ENCODE peak calls at places on chromosomes 1 and 21, in five cellular contexts. P, K, T, V and J are unnamed samples.

GRCh38 chr21:41497008-41497407 is 10.9 kb downstream of the TMPRSS2 start:
- DNase-seq in P (no peak), K (no peak), T (no peak), V (no peak), J (no peak)

GRCh38 chr1:231684333-231685244 is 58.0 kb downstream of the DISC1 start:
- DNase-seq in P (no peak), K (no peak), T (no peak), V (no peak), J (no peak)

GRCh38 chr1:55078470-55078869 is 39.1 kb downstream of the PCSK9 start:
- DNase-seq in P (no peak), K (no peak), T (no peak), V (no peak), J (no peak)

GRCh38 chr1:16076003-16076870 is 2.8 kb upstream of the FAM131C start:
- DNase-seq in P (no peak), K (no peak), T (no peak), V (no peak), J (no peak)

GRCh38 chr1:4175566-4176405 is 275.7 kb upstream of the C1orf174 start:
- DNase-seq in P (no peak), K (no peak), T (no peak), V (no peak), J (no peak)

GRCh38 chr1:84870591-84870990 is 22.4 kb downstream of the LPAR3 start:
- DNase-seq in P (no peak), K (no peak), T (no peak), V (no peak), J (no peak)

GRCh38 chr1:229757226-229757625 is 131.2 kb downstream of the URB2 start:
- DNase-seq in P (no peak), K (no peak), T (no peak), V (no peak), J (no peak)

GRCh38 chr1:67540025-67540732 is 110.0 kb upstream of the SERBP1 start:
- DNase-seq in P (no peak), K (no peak), T (no peak), V (no peak), J (no peak)

GRCh38 chr1:215824245-215824644 is 257.1 kb downstream of the KCTD3 start:
- DNase-seq in P (no peak), K (no peak), T (no peak), V (no peak), J (no peak)

GRCh38 chr1:15345711-15346355 is 63.9 kb upstream of the EFHD2 start:
- DNase-seq in P (peak), K (peak), T (peak), V (no peak), J (peak)

GRCh38 chr1:43975249-43975961 is 645 bp downstream of the ATP6V0B start:
- DNase-seq in P (peak), K (peak), T (peak), V (no peak), J (peak)

GRCh38 chr1:162571696-162572095 is 10.2 kb downstream of the UAP1 start:
- DNase-seq in P (no peak), K (no peak), T (no peak), V (no peak), J (no peak)

GRCh38 chr1:178513278-178513983 is 522 bp downstream of the TEX35 start:
- DNase-seq in P (no peak), K (peak), T (no peak), V (no peak), J (no peak)